ENCODE peak calls at places on chromosomes 6 and 20, in seven cellular contexts. One of them, this sample, is unnamed.

GRCh38 chr20:13825465-13825864 is 40.6 kb downstream of the NDUFAF5 start:
- DNase-seq in Peyer's patch: no peak
- DNase-seq in stomach: no peak
- DNase-seq in breast epithelium: no peak
- DNase-seq in IMR-90: no peak
- DNase-seq in suprapubic skin: no peak
- DNase-seq in uterus: no peak
- DNase-seq in this sample: no peak

GRCh38 chr6:109434456-109434855 is 6.0 kb downstream of the PPIL6 start:
- DNase-seq in stomach: no peak
- DNase-seq in IMR-90: no peak
- DNase-seq in suprapubic skin: no peak
- DNase-seq in Peyer's patch: no peak
- DNase-seq in uterus: no peak
- DNase-seq in breast epithelium: no peak
- DNase-seq in this sample: no peak

GRCh38 chr20:61927193-61927825 is 138.4 kb downstream of the TAF4 start:
- DNase-seq in breast epithelium: no peak
- DNase-seq in suprapubic skin: peak
- DNase-seq in uterus: no peak
- DNase-seq in IMR-90: no peak
- DNase-seq in Peyer's patch: no peak
- DNase-seq in stomach: no peak
- DNase-seq in this sample: no peak

GRCh38 chr6:113352029-113352801 is 504.9 kb upstream of the MARCKS start:
- DNase-seq in Peyer's patch: peak
- DNase-seq in suprapubic skin: no peak
- DNase-seq in uterus: no peak
- DNase-seq in stomach: peak
- DNase-seq in IMR-90: peak
- DNase-seq in breast epithelium: no peak
- DNase-seq in this sample: no peak

GRCh38 chr6:27370391-27370790 is 18.2 kb upstream of the ZNF391 start:
- DNase-seq in IMR-90: no peak
- DNase-seq in suprapubic skin: no peak
- DNase-seq in Peyer's patch: no peak
- DNase-seq in breast epithelium: no peak
- DNase-seq in uterus: no peak
- DNase-seq in stomach: no peak
- DNase-seq in this sample: no peak

GRCh38 chr20:43868091-43868490 is 46.6 kb upstream of the TOX2 start:
- DNase-seq in suprapubic skin: no peak
- DNase-seq in Peyer's patch: no peak
- DNase-seq in stomach: no peak
- DNase-seq in uterus: no peak
- DNase-seq in IMR-90: no peak
- DNase-seq in breast epithelium: no peak
- DNase-seq in this sample: no peak

GRCh38 chr20:1456300-1456699 is 10.3 kb downstream of the NSFL1C start:
- DNase-seq in suprapubic skin: no peak
- DNase-seq in breast epithelium: no peak
- DNase-seq in Peyer's patch: no peak
- DNase-seq in stomach: no peak
- DNase-seq in uterus: no peak
- DNase-seq in IMR-90: peak
- DNase-seq in this sample: no peak

GRCh38 chr6:107066697-107067659 is 39.0 kb downstream of the MTRES1 start:
- DNase-seq in suprapubic skin: no peak
- DNase-seq in stomach: no peak
- DNase-seq in uterus: no peak
- DNase-seq in breast epithelium: no peak
- DNase-seq in Peyer's patch: no peak
- DNase-seq in IMR-90: peak
- DNase-seq in this sample: no peak

GRCh38 chr6:153056308-153056707 is 53.8 kb upstream of the MTRF1L start:
- DNase-seq in IMR-90: no peak
- DNase-seq in suprapubic skin: no peak
- DNase-seq in breast epithelium: no peak
- DNase-seq in Peyer's patch: no peak
- DNase-seq in uterus: no peak
- DNase-seq in stomach: no peak
- DNase-seq in this sample: no peak

GRCh38 chr6:84897874-84898635 is 133.7 kb upstream of the TBX18 start:
- DNase-seq in stomach: no peak
- DNase-seq in Peyer's patch: no peak
- DNase-seq in uterus: no peak
- DNase-seq in breast epithelium: no peak
- DNase-seq in IMR-90: peak
- DNase-seq in suprapubic skin: no peak
- DNase-seq in this sample: no peak

GRCh38 chr6:53956068-53956711 is 155.1 kb upstream of the MLIP start:
- DNase-seq in suprapubic skin: no peak
- DNase-seq in stomach: peak
- DNase-seq in breast epithelium: peak
- DNase-seq in IMR-90: peak
- DNase-seq in Peyer's patch: peak
- DNase-seq in uterus: peak
- DNase-seq in this sample: peak

GRCh38 chr6:131317516-131317915 is 182.2 kb downstream of the AKAP7 start:
- DNase-seq in uterus: no peak
- DNase-seq in suprapubic skin: no peak
- DNase-seq in Peyer's patch: no peak
- DNase-seq in breast epithelium: no peak
- DNase-seq in stomach: no peak
- DNase-seq in IMR-90: peak
- DNase-seq in this sample: no peak

GRCh38 chr20:46204594-46205205 is 86.6 kb downstream of the CD40 start:
- DNase-seq in stomach: no peak
- DNase-seq in breast epithelium: no peak
- DNase-seq in uterus: no peak
- DNase-seq in Peyer's patch: no peak
- DNase-seq in IMR-90: no peak
- DNase-seq in suprapubic skin: no peak
- DNase-seq in this sample: no peak

GRCh38 chr6:143196525-143197225 is 136.0 kb downstream of the AIG1 start:
- DNase-seq in breast epithelium: no peak
- DNase-seq in suprapubic skin: no peak
- DNase-seq in stomach: no peak
- DNase-seq in uterus: no peak
- DNase-seq in IMR-90: peak
- DNase-seq in Peyer's patch: no peak
- DNase-seq in this sample: no peak

GRCh38 chr20:58710481-58711265 is 18.1 kb downstream of the NPEPL1 start:
- DNase-seq in stomach: no peak
- DNase-seq in uterus: no peak
- DNase-seq in Peyer's patch: peak
- DNase-seq in suprapubic skin: peak
- DNase-seq in IMR-90: no peak
- DNase-seq in breast epithelium: no peak
- DNase-seq in this sample: peak

GRCh38 chr6:21265264-21266044 is 328.1 kb upstream of the SOX4 start:
- DNase-seq in breast epithelium: no peak
- DNase-seq in suprapubic skin: no peak
- DNase-seq in stomach: no peak
- DNase-seq in Peyer's patch: no peak
- DNase-seq in uterus: no peak
- DNase-seq in IMR-90: peak
- DNase-seq in this sample: no peak

GRCh38 chr20:19185083-19185482 is 27.4 kb upstream of the SLC24A3 start:
- DNase-seq in suprapubic skin: no peak
- DNase-seq in uterus: no peak
- DNase-seq in Peyer's patch: no peak
- DNase-seq in breast epithelium: no peak
- DNase-seq in IMR-90: no peak
- DNase-seq in stomach: no peak
- DNase-seq in this sample: no peak

GRCh38 chr20:11159728-11160127 is 485.9 kb upstream of the JAG1 start:
- DNase-seq in IMR-90: peak
- DNase-seq in breast epithelium: no peak
- DNase-seq in Peyer's patch: no peak
- DNase-seq in uterus: no peak
- DNase-seq in stomach: no peak
- DNase-seq in suprapubic skin: no peak
- DNase-seq in this sample: no peak

GRCh38 chr6:89862281-89862680 is 32.0 kb upstream of the GJA10 start:
- DNase-seq in uterus: no peak
- DNase-seq in breast epithelium: no peak
- DNase-seq in suprapubic skin: no peak
- DNase-seq in Peyer's patch: no peak
- DNase-seq in IMR-90: no peak
- DNase-seq in stomach: no peak
- DNase-seq in this sample: no peak

GRCh38 chr6:45026003-45026516 is 302.1 kb upstream of the RUNX2 start:
- DNase-seq in breast epithelium: no peak
- DNase-seq in Peyer's patch: no peak
- DNase-seq in uterus: no peak
- DNase-seq in IMR-90: peak
- DNase-seq in suprapubic skin: no peak
- DNase-seq in stomach: no peak
- DNase-seq in this sample: no peak

GRCh38 chr6:166763606-166764472 is 136.8 kb upstream of the RPS6KA2 start:
- DNase-seq in suprapubic skin: peak
- DNase-seq in stomach: peak
- DNase-seq in Peyer's patch: peak
- DNase-seq in IMR-90: no peak
- DNase-seq in breast epithelium: no peak
- DNase-seq in uterus: no peak
- DNase-seq in this sample: no peak

GRCh38 chr6:33610779-33611421 is 10.2 kb upstream of the ITPR3 start:
- DNase-seq in breast epithelium: no peak
- DNase-seq in suprapubic skin: peak
- DNase-seq in stomach: peak
- DNase-seq in uterus: peak
- DNase-seq in Peyer's patch: peak
- DNase-seq in IMR-90: no peak
- DNase-seq in this sample: no peak

GRCh38 chr20:20212675-20213096 is 155.2 kb upstream of the INSM1 start:
- DNase-seq in Peyer's patch: no peak
- DNase-seq in IMR-90: no peak
- DNase-seq in suprapubic skin: no peak
- DNase-seq in breast epithelium: no peak
- DNase-seq in stomach: no peak
- DNase-seq in uterus: no peak
- DNase-seq in this sample: no peak

GRCh38 chr20:17533396-17533795 is 2.2 kb upstream of the BFSP1 start:
- DNase-seq in uterus: no peak
- DNase-seq in Peyer's patch: no peak
- DNase-seq in IMR-90: peak
- DNase-seq in suprapubic skin: no peak
- DNase-seq in breast epithelium: no peak
- DNase-seq in stomach: no peak
- DNase-seq in this sample: peak

GRCh38 chr6:151026021-151026663 is 160.6 kb downstream of the MTHFD1L start:
- DNase-seq in uterus: no peak
- DNase-seq in breast epithelium: no peak
- DNase-seq in stomach: no peak
- DNase-seq in Peyer's patch: no peak
- DNase-seq in IMR-90: no peak
- DNase-seq in suprapubic skin: no peak
- DNase-seq in this sample: no peak

GRCh38 chr6:31822038-31822821 is 5.3 kb upstream of the HSPA1B start:
- DNase-seq in Peyer's patch: peak
- DNase-seq in uterus: peak
- DNase-seq in IMR-90: peak
- DNase-seq in suprapubic skin: peak
- DNase-seq in breast epithelium: peak
- DNase-seq in stomach: peak
- DNase-seq in this sample: peak

GRCh38 chr6:131156411-131156810 is 21.1 kb downstream of the AKAP7 start:
- DNase-seq in stomach: no peak
- DNase-seq in Peyer's patch: no peak
- DNase-seq in suprapubic skin: no peak
- DNase-seq in breast epithelium: no peak
- DNase-seq in IMR-90: no peak
- DNase-seq in uterus: no peak
- DNase-seq in this sample: no peak

GRCh38 chr6:144582939-144583613 is 297.9 kb downstream of the UTRN start:
- DNase-seq in Peyer's patch: peak
- DNase-seq in uterus: no peak
- DNase-seq in breast epithelium: no peak
- DNase-seq in IMR-90: peak
- DNase-seq in suprapubic skin: no peak
- DNase-seq in stomach: peak
- DNase-seq in this sample: no peak

GRCh38 chr6:170062904-170063220 is 228.0 kb downstream of the DLL1 start:
- DNase-seq in Peyer's patch: no peak
- DNase-seq in IMR-90: no peak
- DNase-seq in stomach: peak
- DNase-seq in suprapubic skin: peak
- DNase-seq in uterus: no peak
- DNase-seq in breast epithelium: peak
- DNase-seq in this sample: peak

GRCh38 chr20:4774209-4774608 is 52.5 kb downstream of the PRND start:
- DNase-seq in Peyer's patch: no peak
- DNase-seq in breast epithelium: no peak
- DNase-seq in uterus: no peak
- DNase-seq in stomach: no peak
- DNase-seq in suprapubic skin: no peak
- DNase-seq in IMR-90: no peak
- DNase-seq in this sample: no peak

GRCh38 chr6:111972714-111973678 is 80.9 kb upstream of the CCN6 start:
- DNase-seq in uterus: peak
- DNase-seq in IMR-90: peak
- DNase-seq in breast epithelium: no peak
- DNase-seq in suprapubic skin: no peak
- DNase-seq in stomach: no peak
- DNase-seq in Peyer's patch: peak
- DNase-seq in this sample: peak
- H3K4me3 ChIP-seq in uterus: peak
- H3K4me3 ChIP-seq in IMR-90: peak
- H3K4me3 ChIP-seq in breast epithelium: peak
- H3K4me3 ChIP-seq in suprapubic skin: no peak
- H3K4me3 ChIP-seq in stomach: no peak
- H3K4me3 ChIP-seq in Peyer's patch: no peak
- H3K4me3 ChIP-seq in this sample: no peak

GRCh38 chr20:50540620-50541605 is 30.7 kb downstream of the PTPN1 start:
- DNase-seq in uterus: no peak
- DNase-seq in breast epithelium: no peak
- DNase-seq in suprapubic skin: no peak
- DNase-seq in Peyer's patch: no peak
- DNase-seq in stomach: no peak
- DNase-seq in IMR-90: peak
- DNase-seq in this sample: no peak
- TF ChIP-seq POLR2A in uterus: no peak
- TF ChIP-seq POLR2A in breast epithelium: no peak
- TF ChIP-seq POLR2A in suprapubic skin: no peak
- TF ChIP-seq POLR2A in Peyer's patch: no peak
- TF ChIP-seq POLR2A in stomach: no peak
- TF ChIP-seq POLR2A in IMR-90: no peak
- TF ChIP-seq POLR2A in this sample: no peak

GRCh38 chr6:161242779-161243693 is 30.8 kb downstream of the AGPAT4 start:
- DNase-seq in suprapubic skin: no peak
- DNase-seq in uterus: no peak
- DNase-seq in stomach: no peak
- DNase-seq in Peyer's patch: no peak
- DNase-seq in IMR-90: peak
- DNase-seq in breast epithelium: no peak
- DNase-seq in this sample: no peak
- TF ChIP-seq CTCF in suprapubic skin: no peak
- TF ChIP-seq CTCF in uterus: no peak
- TF ChIP-seq CTCF in stomach: no peak
- TF ChIP-seq CTCF in Peyer's patch: no peak
- TF ChIP-seq CTCF in IMR-90: no peak
- TF ChIP-seq CTCF in breast epithelium: no peak
- TF ChIP-seq CTCF in this sample: no peak

GRCh38 chr6:73367761-73368355 is 1.8 kb downstream of the OOEP start:
- DNase-seq in stomach: no peak
- DNase-seq in uterus: no peak
- DNase-seq in IMR-90: no peak
- DNase-seq in breast epithelium: no peak
- DNase-seq in suprapubic skin: no peak
- DNase-seq in Peyer's patch: no peak
- DNase-seq in this sample: no peak
- H3K4me3 ChIP-seq in stomach: no peak
- H3K4me3 ChIP-seq in uterus: no peak
- H3K4me3 ChIP-seq in IMR-90: no peak
- H3K4me3 ChIP-seq in breast epithelium: no peak
- H3K4me3 ChIP-seq in suprapubic skin: no peak
- H3K4me3 ChIP-seq in Peyer's patch: no peak
- H3K4me3 ChIP-seq in this sample: no peak

This sample was measured in lower leg skin.